ENCODE peak calls at places on chromosome 22, in nine cellular contexts. I, R, J, G, X, H, P, L and C are unnamed samples.

GRCh38 chr22:20602589-20603164 is 95.3 kb downstream of the MED15 start:
- DNase-seq in I (no peak), R (no peak), J (no peak), G (no peak), X (no peak), H (no peak), P (no peak), L (no peak), C (no peak)

GRCh38 chr22:30390974-30391691 is 3.9 kb upstream of the RNF215 start:
- DNase-seq in I (peak), R (peak), J (peak), G (peak), X (peak), H (peak), P (peak), L (no peak), C (peak)

GRCh38 chr22:41625577-41625976 is 4.5 kb downstream of the XRCC6 start:
- DNase-seq in I (no peak), R (no peak), J (no peak), G (no peak), X (no peak), H (no peak), P (no peak), L (no peak), C (no peak)

GRCh38 chr22:25696763-25697710 is 45.0 kb upstream of the MYO18B start:
- DNase-seq in I (no peak), R (no peak), J (no peak), G (peak), X (no peak), H (no peak), P (no peak), L (no peak), C (no peak)

GRCh38 chr22:46744581-46744980 is 6.5 kb upstream of the CERK start:
- DNase-seq in I (no peak), R (no peak), J (no peak), G (no peak), X (no peak), H (no peak), P (no peak), L (no peak), C (no peak)

GRCh38 chr22:36453266-36453607 is 28.2 kb downstream of the TXN2 start:
- DNase-seq in I (no peak), R (peak), J (no peak), G (no peak), X (no peak), H (no peak), P (peak), L (no peak), C (no peak)

GRCh38 chr22:40803292-40803691 is 15.9 kb downstream of the SLC25A17 start:
- DNase-seq in I (no peak), R (no peak), J (no peak), G (no peak), X (no peak), H (no peak), P (no peak), L (no peak), C (no peak)

GRCh38 chr22:40216041-40216756 is 38.5 kb downstream of the TNRC6B start:
- DNase-seq in I (no peak), R (no peak), J (no peak), G (no peak), X (peak), H (no peak), P (no peak), L (no peak), C (no peak)

GRCh38 chr22:32588063-32588462 is 113.5 kb downstream of the FBXO7 start:
- DNase-seq in I (no peak), R (no peak), J (no peak), G (no peak), X (no peak), H (no peak), P (no peak), L (no peak), C (no peak)